ENCODE peak calls at places on chromosomes 12 and 14, in seven cellular contexts. J is activated gamma-delta T cell treated with Interleukin-2 at 50 U/mL for 16 hours, E is glutamatergic neuron, X is transverse colon, H is HuH-7.5, G is stomach, R is tibial nerve. T is an unnamed sample.

GRCh38 chr12:112183141-112183581 is 57.8 kb downstream of the TRAFD1 start:
- DNase-seq in X (no peak), E (no peak), G (no peak), H (no peak), J (no peak), R (no peak), T (no peak)

GRCh38 chr14:67187210-67187609 is 2.0 kb upstream of the GARIN2 start:
- DNase-seq in R (no peak), H (no peak), X (no peak), G (no peak), J (no peak), E (no peak), T (no peak)

GRCh38 chr14:89720076-89720687 is 234.3 kb downstream of the EFCAB11 start:
- DNase-seq in R (no peak), H (no peak), J (no peak), G (no peak), E (no peak), X (no peak), T (peak; percentile 33)

GRCh38 chr12:47155457-47156166 is 75.9 kb upstream of the AMIGO2 start:
- DNase-seq in H (no peak), X (no peak), E (no peak), R (no peak), G (no peak), J (no peak), T (no peak)

GRCh38 chr12:27013606-27014084 is 539 bp downstream of the TM7SF3 start:
- DNase-seq in H (peak; percentile 18), E (no peak), X (peak; percentile 10), G (no peak), R (no peak), J (no peak), T (no peak)

GRCh38 chr12:57435288-57435687 is 704 bp downstream of the INHBC start:
- DNase-seq in E (no peak), R (no peak), G (no peak), X (no peak), J (no peak), H (no peak), T (no peak)

GRCh38 chr14:76753799-76754198 is 7.5 kb upstream of the VASH1 start:
- DNase-seq in R (no peak), E (no peak), J (no peak), G (no peak), H (no peak), X (no peak), T (no peak)

GRCh38 chr12:81668475-81668874 is 90.7 kb downstream of the PPFIA2 start:
- DNase-seq in J (no peak), H (no peak), E (no peak), X (no peak), R (no peak), G (no peak), T (no peak)

GRCh38 chr14:61219673-61220072 is 61.5 kb downstream of the TMEM30B start:
- DNase-seq in X (no peak), H (no peak), G (no peak), J (no peak), R (no peak), E (no peak), T (no peak)

GRCh38 chr12:10364839-10365681 is 24.8 kb downstream of the KLRK1 start:
- DNase-seq in H (no peak), E (no peak), G (peak; percentile 69), J (peak; percentile 47), R (no peak), X (peak; percentile 71), T (peak; percentile 77)

GRCh38 chr14:104140463-104141331 is 2.3 kb downstream of the KIF26A start:
- DNase-seq in X (no peak), E (peak; percentile 13), R (no peak), G (no peak), H (no peak), J (no peak), T (no peak)

GRCh38 chr12:95838125-95838524 is 20.6 kb upstream of the SNRPF start:
- DNase-seq in H (no peak), E (no peak), R (no peak), J (no peak), G (peak; percentile 64), X (peak; percentile 65), T (no peak)

GRCh38 chr12:130747867-130748740 is 32.0 kb upstream of the RIMBP2 start:
- DNase-seq in H (peak; percentile 59), R (peak; percentile 57), E (peak; percentile 92), J (peak; percentile 58), G (peak; percentile 76), X (peak; percentile 79), T (peak; percentile 63)

GRCh38 chr12:124904306-124905098 is 9.9 kb downstream of the UBC start:
- DNase-seq in R (peak; percentile 83), G (peak; percentile 80), E (peak; percentile 56), X (peak; percentile 86), H (no peak), J (no peak), T (no peak)

GRCh38 chr12:85466906-85467305 is 186.9 kb downstream of the ALX1 start:
- DNase-seq in R (no peak), J (no peak), X (no peak), E (no peak), H (no peak), G (no peak), T (no peak)

GRCh38 chr12:98259667-98260066 is 255.7 kb upstream of the TMPO start:
- DNase-seq in E (no peak), X (no peak), H (no peak), J (no peak), R (no peak), G (no peak), T (no peak)

GRCh38 chr14:30223385-30223785 is 295.7 kb upstream of the PRKD1 start:
- DNase-seq in H (peak; percentile 13), J (no peak), X (peak; percentile 11), R (peak; percentile 48), E (no peak), G (peak; percentile 90), T (no peak)

GRCh38 chr12:97404549-97404948 is 58.1 kb upstream of the RMST start:
- DNase-seq in R (no peak), E (peak; percentile 59), X (no peak), J (no peak), H (peak; percentile 39), G (peak; percentile 32), T (no peak)

GRCh38 chr12:125208942-125209341 is 143.7 kb downstream of the AACS start:
- DNase-seq in E (peak; percentile 39), X (no peak), J (no peak), R (no peak), G (no peak), H (no peak), T (no peak)

GRCh38 chr14:61992139-61992538 is 229.9 kb downstream of the SNAPC1 start:
- DNase-seq in E (no peak), H (no peak), J (no peak), G (no peak), R (no peak), X (peak; percentile 39), T (no peak)

GRCh38 chr12:542290-543113 is 82.8 kb downstream of the B4GALNT3 start:
- DNase-seq in X (no peak), G (no peak), R (no peak), H (no peak), J (no peak), E (peak; percentile 47), T (no peak)

GRCh38 chr12:2268478-2269286 is 215.9 kb downstream of the CACNA1C start:
- DNase-seq in X (no peak), G (no peak), H (no peak), R (no peak), J (no peak), E (no peak), T (no peak)

GRCh38 chr12:49662998-49663843 is 39.9 kb downstream of the PRPF40B start:
- DNase-seq in X (peak; percentile 63), E (no peak), R (no peak), J (peak; percentile 81), G (no peak), H (no peak), T (peak; percentile 67)